ENCODE peak calls at places on chromosomes 7 and 10, in ten cellular contexts. V, F, P, D, K, M, R, W, S and H are unnamed samples.

GRCh38 chr10:74419491-74420466 is 268.8 kb downstream of the ADK start:
- DNase-seq in K (peak; percentile 71), W (peak; percentile 11), S (peak; percentile 87), V (peak; percentile 19), M (no peak), P (peak; percentile 25), R (no peak), F (no peak), D (no peak), H (no peak)

GRCh38 chr7:125563557-125563956 is 633.9 kb upstream of the POT1 start:
- DNase-seq in V (no peak), S (no peak), P (no peak), R (no peak), K (no peak), W (no peak), D (no peak), F (no peak), M (no peak), H (no peak)

GRCh38 chr7:120941064-120941463 is 9.5 kb upstream of the ING3 start:
- DNase-seq in R (no peak), W (no peak), S (peak; percentile 29), F (no peak), M (no peak), D (no peak), P (peak; percentile 35), K (no peak), V (no peak), H (no peak)

GRCh38 chr7:85716353-85716752 is 529.5 kb upstream of the SEMA3D start:
- DNase-seq in S (no peak), K (no peak), R (no peak), M (no peak), W (no peak), D (no peak), V (peak; percentile 11), F (no peak), P (no peak), H (no peak)

GRCh38 chr7:50614721-50615518 is 49.7 kb upstream of the DDC start:
- DNase-seq in V (no peak), D (no peak), F (no peak), K (no peak), P (peak; percentile 13), W (no peak), S (no peak), M (no peak), R (no peak), H (no peak)

GRCh38 chr7:76515999-76516443 is 5.7 kb downstream of the UPK3B start:
- DNase-seq in M (peak; percentile 55), P (peak; percentile 27), V (peak; percentile 23), F (peak; percentile 74), R (no peak), S (peak; percentile 36), W (no peak), D (no peak), K (no peak), H (no peak)

GRCh38 chr10:17249820-17250219 is 21.8 kb downstream of the VIM start:
- DNase-seq in W (no peak), R (no peak), V (peak; percentile 34), K (no peak), M (no peak), P (peak; percentile 27), D (no peak), F (no peak), S (peak; percentile 48), H (no peak)

GRCh38 chr10:123639131-123639530 is 27.0 kb upstream of the GPR26 start:
- DNase-seq in S (no peak), F (no peak), W (no peak), R (no peak), V (no peak), D (peak; percentile 22), K (no peak), P (no peak), M (no peak), H (no peak)

GRCh38 chr10:24961582-24961981 is 9.2 kb upstream of the PRTFDC1 start:
- DNase-seq in M (no peak), D (no peak), P (no peak), F (no peak), W (no peak), R (no peak), V (no peak), S (no peak), K (no peak), H (no peak)

GRCh38 chr10:24963646-24964045 is 11.2 kb upstream of the PRTFDC1 start:
- DNase-seq in D (no peak), P (no peak), V (no peak), M (no peak), K (no peak), F (no peak), S (no peak), W (no peak), R (no peak), H (no peak)

GRCh38 chr10:24962998-24963397 is 10.6 kb upstream of the PRTFDC1 start:
- DNase-seq in K (no peak), W (no peak), D (no peak), S (no peak), M (no peak), R (no peak), V (peak; percentile 60), F (peak; percentile 46), P (peak; percentile 98), H (peak; percentile 82)

GRCh38 chr10:24957624-24958435 is 5.4 kb upstream of the PRTFDC1 start:
- DNase-seq in P (peak; percentile 96), S (no peak), F (no peak), V (peak; percentile 95), W (no peak), D (no peak), M (no peak), K (no peak), R (peak; percentile 68), H (peak; percentile 55)

DNA sequence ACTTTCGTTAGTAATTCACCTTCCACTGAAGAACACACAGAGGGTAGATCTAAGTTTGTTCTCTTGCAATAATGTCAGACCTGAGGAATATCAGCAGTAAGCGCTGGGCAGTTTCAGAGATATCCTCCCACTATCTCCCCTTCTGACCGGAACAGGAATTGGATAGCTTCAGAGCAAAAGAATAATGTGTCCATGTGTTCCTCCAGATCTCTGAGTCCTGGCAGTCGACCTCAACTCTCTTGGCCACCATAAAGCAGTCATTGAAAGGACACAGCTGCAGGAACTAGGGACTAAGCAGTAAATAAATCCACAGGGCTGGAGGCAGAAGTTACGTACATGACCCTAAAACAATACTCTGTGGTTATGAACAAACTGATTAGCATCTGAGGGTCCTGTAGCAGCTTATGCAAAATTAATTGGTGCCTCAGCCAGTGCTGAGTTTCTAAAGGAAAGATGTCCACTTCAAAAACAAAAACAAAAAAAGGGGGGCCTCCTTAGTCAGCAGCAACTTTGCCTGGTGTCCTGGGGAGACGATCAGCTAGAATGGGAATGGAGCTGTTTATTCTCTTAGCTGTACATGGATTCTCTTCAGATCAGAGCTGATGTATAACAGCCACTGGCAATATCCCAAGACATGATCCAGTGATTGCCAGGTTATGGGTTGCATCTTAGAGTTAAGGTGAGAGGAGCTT is 6.4 kb upstream of the PRTFDC1 start:
- DNase-seq in W (no peak), F (no peak), D (no peak), S (no peak), M (no peak), V (peak; percentile 80), R (no peak), P (no peak), K (peak; percentile 81), H (no peak)
- TF ChIP-seq CTCF in W (no peak), F (no peak), D (no peak), S (no peak), M (no peak), V (no peak), R (peak; percentile 11), P (no peak), K (no peak), H (no peak)

GRCh38 chr7:157016352-157017041 is 6.0 kb upstream of the MNX1 start:
- DNase-seq in W (peak; percentile 91), R (no peak), F (no peak), K (no peak), P (no peak), D (no peak), V (no peak), M (no peak), S (no peak), H (no peak)

GRCh38 chr7:157016024-157016351 is 5.5 kb upstream of the MNX1 start:
- DNase-seq in M (no peak), V (no peak), S (no peak), F (no peak), R (no peak), D (no peak), W (no peak), K (peak; percentile 65), P (no peak), H (no peak)

GRCh38 chr7:157013101-157013500 is 2.6 kb upstream of the MNX1 start:
- DNase-seq in F (no peak), D (no peak), R (no peak), P (no peak), M (no peak), K (peak; percentile 82), W (no peak), S (no peak), V (no peak), H (no peak)

GRCh38 chr7:157013602-157014549 is 3.4 kb upstream of the MNX1 start:
- DNase-seq in R (no peak), S (no peak), V (no peak), P (no peak), D (no peak), K (peak; percentile 84), F (no peak), W (peak; percentile 55), M (no peak), H (no peak)

GRCh38 chr7:157014635-157015555 is 4.4 kb upstream of the MNX1 start:
- DNase-seq in K (peak; percentile 67), D (no peak), V (no peak), M (no peak), W (no peak), S (no peak), R (no peak), P (no peak), F (no peak), H (no peak)
- H3K27me3 ChIP-seq in K (peaks cover 98% of the 10 kb centered on the region), D (peaks cover 8% of the 10 kb centered on the region), V (peaks cover 95% of the 10 kb centered on the region), M (peaks cover 87% of the 10 kb centered on the region), W (no peaks in the 10 kb centered on the region), S (peaks cover 99% of the 10 kb centered on the region), R (peaks cover 91% of the 10 kb centered on the region), P (peaks cover 68% of the 10 kb centered on the region), F (peaks cover 16% of the 10 kb centered on the region), H (peaks cover 99% of the 10 kb centered on the region)

DNA sequence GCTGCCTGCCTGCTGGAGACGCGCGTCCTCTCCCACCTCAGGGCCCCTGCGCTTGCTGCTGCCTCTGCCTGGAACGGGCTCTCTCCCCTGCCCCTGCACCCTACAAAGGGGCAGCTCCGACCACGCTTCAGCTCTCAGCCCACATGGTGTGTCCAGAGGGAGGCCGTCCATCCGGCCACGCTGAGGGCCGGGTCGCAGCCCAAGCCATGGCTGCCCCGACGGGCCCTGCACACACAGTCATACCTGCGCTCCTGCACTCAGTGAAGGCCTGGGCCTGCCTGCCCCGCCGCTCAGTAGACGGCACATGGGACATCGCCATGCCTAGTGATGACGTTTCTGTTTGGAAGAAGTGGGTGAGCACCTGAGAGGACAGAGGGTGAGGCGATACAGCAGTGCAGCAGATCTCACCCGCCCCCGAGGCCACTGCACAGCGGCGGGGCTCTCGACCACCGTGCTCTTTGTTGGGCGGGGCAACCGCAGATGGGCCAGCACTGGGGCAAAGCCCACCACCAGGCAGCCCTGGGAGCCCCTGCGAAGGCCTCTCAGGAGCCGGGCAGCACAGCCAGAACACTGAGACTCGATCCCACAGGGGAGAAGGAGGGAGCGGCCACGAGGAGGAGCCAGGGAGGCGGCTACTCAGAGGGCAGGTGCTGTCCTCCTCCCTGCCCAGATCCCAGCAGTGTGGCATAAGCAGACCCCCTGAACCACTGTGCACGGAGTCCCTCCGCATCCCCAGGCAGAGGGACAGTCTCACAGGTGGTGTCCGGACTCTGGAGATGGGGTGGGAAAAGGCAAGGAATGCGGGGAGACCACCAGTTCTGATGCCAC is 129.5 kb downstream of the MAD1L1 start:
- DNase-seq in V (no peak), R (no peak), S (no peak), W (peak; percentile 45), P (no peak), F (no peak), D (no peak), M (no peak), K (no peak), H (no peak)
- TF ChIP-seq CTCF in V (no peak), R (no peak), S (no peak), W (peak; percentile 51), P (no peak), F (no peak), D (no peak), M (no peak), K (no peak), H (peak; percentile 13)

GRCh38 chr7:82446897-82447296 is 3.3 kb upstream of the CACNA2D1 start:
- DNase-seq in W (no peak), V (no peak), R (no peak), P (peak; percentile 15), D (no peak), S (no peak), F (no peak), M (no peak), K (no peak), H (no peak)

GRCh38 chr7:82443801-82444219 is 233 bp upstream of the CACNA2D1 start:
- DNase-seq in P (peak; percentile 22), W (peak; percentile 92), V (peak; percentile 91), D (peak; percentile 60), M (peak; percentile 64), K (peak; percentile 98), R (peak; percentile 77), F (peak; percentile 66), S (peak; percentile 95), H (peak; percentile 41)

GRCh38 chr7:82443044-82443800 is at the start of gene CACNA2D1:
- DNase-seq in V (no peak), R (no peak), F (peak; percentile 39), K (peak; percentile 77), W (no peak), D (no peak), M (peak; percentile 27), P (no peak), S (peak; percentile 64), H (no peak)

GRCh38 chr7:82444220-82445049 is 858 bp upstream of the CACNA2D1 start:
- DNase-seq in R (no peak), F (no peak), M (peak; percentile 48), D (no peak), S (no peak), V (no peak), K (peak; percentile 82), P (peak; percentile 15), W (peak; percentile 58), H (peak; percentile 10)

GRCh38 chr7:82445226-82445625 is 1.6 kb upstream of the CACNA2D1 start:
- DNase-seq in F (no peak), P (no peak), M (no peak), S (no peak), W (no peak), R (no peak), D (no peak), K (no peak), V (no peak), H (no peak)
- H3K27me3 ChIP-seq in F (no peaks in the 10 kb centered on the region), P (peaks cover 6% of the 10 kb centered on the region), M (peaks cover 14% of the 10 kb centered on the region), S (no peaks in the 10 kb centered on the region), W (no peaks in the 10 kb centered on the region), R (no peaks in the 10 kb centered on the region), D (no peaks in the 10 kb centered on the region), K (no peaks in the 10 kb centered on the region), V (no peaks in the 10 kb centered on the region), H (peaks cover 20% of the 10 kb centered on the region)